ENCODE peak calls at places on chromosomes 13 and 19, in eight cellular contexts. X is SK-N-SH, P is stomach, M is tibial nerve, J is transverse colon, K is ovary, Z is sigmoid colon, R is K562. I is an unnamed sample. For H3K27me3, the result is how much of the 10 kb centered on the place peaks cover.

GRCh38 chr13:29754486-29754806 is 96.0 kb downstream of the UBL3 start:
- DNase-seq in R (no peak), Z (no peak), K (no peak), M (no peak), P (no peak), J (no peak), X (no peak), I (no peak)

GRCh38 chr19:53982056-53982455 is 9.4 kb upstream of the CACNG6 start:
- DNase-seq in M (no peak), X (peak), R (no peak), K (no peak), J (no peak), Z (no peak), P (no peak), I (no peak)

GRCh38 chr19:14127929-14128509 is 8.4 kb downstream of the ASF1B start:
- DNase-seq in M (no peak), K (no peak), J (no peak), Z (no peak), X (no peak), P (no peak), R (no peak), I (no peak)

GRCh38 chr13:51148952-51149573 is 38.0 kb upstream of the C13orf42 start:
- DNase-seq in J (peak), M (no peak), P (no peak), K (no peak), Z (no peak), X (peak), R (no peak), I (no peak)

GRCh38 chr13:21069561-21070004 is 8.2 kb upstream of the LATS2 start:
- DNase-seq in K (no peak), P (no peak), R (no peak), M (no peak), J (no peak), X (no peak), Z (peak), I (no peak)

GRCh38 chr19:5337886-5338595 is 2.6 kb downstream of the PTPRS start:
- DNase-seq in X (no peak), M (no peak), R (no peak), K (no peak), Z (no peak), J (no peak), P (no peak), I (no peak)

GRCh38 chr13:75120071-75120470 is 361.9 kb downstream of the TBC1D4 start:
- DNase-seq in P (no peak), X (no peak), J (no peak), R (no peak), K (no peak), Z (no peak), M (no peak), I (no peak)

GRCh38 chr13:21583496-21583895 is 20.5 kb downstream of the MICU2 start:
- DNase-seq in K (no peak), Z (no peak), P (no peak), X (no peak), M (no peak), J (no peak), R (no peak), I (no peak)

GRCh38 chr13:88764103-88764502 is 1092.9 kb downstream of the SLITRK5 start:
- DNase-seq in K (no peak), J (no peak), P (no peak), X (no peak), M (no peak), Z (no peak), R (no peak), I (no peak)

GRCh38 chr19:1082165-1082927 is 12.8 kb downstream of the POLR2E start:
- DNase-seq in K (peak), P (peak), X (peak), J (peak), Z (no peak), R (peak), M (no peak), I (peak)

GRCh38 chr19:13827656-13828055 is 32.4 kb downstream of the ZSWIM4 start:
- DNase-seq in M (no peak), K (no peak), Z (no peak), P (no peak), X (no peak), J (no peak), R (no peak), I (no peak)

GRCh38 chr13:32824671-32825070 is 191.6 kb upstream of the KL start:
- DNase-seq in X (no peak), R (no peak), P (no peak), Z (peak), J (no peak), K (no peak), M (no peak), I (no peak)

GRCh38 chr13:66264976-66265375 is 965.2 kb downstream of the PCDH9 start:
- DNase-seq in M (no peak), P (no peak), K (no peak), X (no peak), Z (no peak), R (no peak), J (no peak), I (no peak)

GRCh38 chr19:10306327-10306726 is 3.3 kb downstream of the ZGLP1 start:
- DNase-seq in K (no peak), M (no peak), J (no peak), R (no peak), X (no peak), Z (no peak), P (no peak), I (no peak)

GRCh38 chr13:102484329-102484728 is 82.5 kb upstream of the FGF14 start:
- DNase-seq in P (no peak), K (no peak), M (no peak), R (no peak), J (no peak), Z (no peak), X (no peak), I (no peak)

GRCh38 chr19:13231663-13232062 is 81.5 kb downstream of the IER2 start:
- DNase-seq in R (no peak), M (no peak), P (peak), Z (no peak), K (no peak), X (no peak), J (no peak), I (no peak)

GRCh38 chr19:4916292-4917082 is 7.2 kb downstream of the UHRF1 start:
- DNase-seq in J (peak), R (no peak), X (no peak), M (no peak), P (no peak), K (no peak), Z (no peak), I (peak)

GRCh38 chr13:106480511-106480910 is 55.0 kb downstream of the EFNB2 start:
- DNase-seq in K (no peak), X (no peak), Z (no peak), J (no peak), P (no peak), M (no peak), R (no peak), I (no peak)

GRCh38 chr19:54418030-54418929 is 3.0 kb downstream of the TTYH1 start:
- DNase-seq in P (no peak), M (no peak), X (no peak), K (no peak), J (no peak), R (no peak), Z (no peak), I (no peak)

GRCh38 chr13:60759499-60759898 is 362.5 kb downstream of the TDRD3 start:
- DNase-seq in M (no peak), Z (no peak), J (no peak), X (peak), R (no peak), K (no peak), P (peak), I (no peak)

GRCh38 chr19:11784356-11784755 is 14.0 kb upstream of the ZNF491 start:
- DNase-seq in X (no peak), P (no peak), K (no peak), J (no peak), M (no peak), Z (no peak), R (no peak), I (no peak)

GRCh38 chr13:50081106-50081898 is 66.1 kb downstream of the KCNRG start:
- DNase-seq in X (peak), P (peak), R (peak), K (peak), M (no peak), Z (peak), J (peak), I (no peak)

GRCh38 chr13:43405457-43405856 is 381.3 kb downstream of the ENOX1 start:
- DNase-seq in Z (no peak), K (no peak), X (no peak), P (no peak), J (no peak), M (no peak), R (no peak), I (no peak)

GRCh38 chr13:113647351-113648217 is 10.4 kb downstream of the ATP4B start:
- DNase-seq in Z (peak), J (peak), P (peak), M (peak), K (peak), R (no peak), X (peak), I (peak)

GRCh38 chr13:113876341-113877148 is 12.7 kb upstream of the GAS6 start:
- DNase-seq in K (no peak), J (no peak), R (no peak), P (no peak), Z (no peak), M (no peak), X (no peak), I (no peak)

GRCh38 chr19:29644179-29644578 is 21.1 kb upstream of the PLEKHF1 start:
- DNase-seq in R (no peak), P (no peak), M (no peak), X (no peak), K (no peak), J (no peak), Z (no peak), I (peak)

GRCh38 chr19:9757544-9758501 is 10.7 kb downstream of the ZNF846 start:
- DNase-seq in P (no peak), Z (no peak), J (no peak), M (no peak), R (no peak), X (no peak), K (no peak), I (no peak)

DNA sequence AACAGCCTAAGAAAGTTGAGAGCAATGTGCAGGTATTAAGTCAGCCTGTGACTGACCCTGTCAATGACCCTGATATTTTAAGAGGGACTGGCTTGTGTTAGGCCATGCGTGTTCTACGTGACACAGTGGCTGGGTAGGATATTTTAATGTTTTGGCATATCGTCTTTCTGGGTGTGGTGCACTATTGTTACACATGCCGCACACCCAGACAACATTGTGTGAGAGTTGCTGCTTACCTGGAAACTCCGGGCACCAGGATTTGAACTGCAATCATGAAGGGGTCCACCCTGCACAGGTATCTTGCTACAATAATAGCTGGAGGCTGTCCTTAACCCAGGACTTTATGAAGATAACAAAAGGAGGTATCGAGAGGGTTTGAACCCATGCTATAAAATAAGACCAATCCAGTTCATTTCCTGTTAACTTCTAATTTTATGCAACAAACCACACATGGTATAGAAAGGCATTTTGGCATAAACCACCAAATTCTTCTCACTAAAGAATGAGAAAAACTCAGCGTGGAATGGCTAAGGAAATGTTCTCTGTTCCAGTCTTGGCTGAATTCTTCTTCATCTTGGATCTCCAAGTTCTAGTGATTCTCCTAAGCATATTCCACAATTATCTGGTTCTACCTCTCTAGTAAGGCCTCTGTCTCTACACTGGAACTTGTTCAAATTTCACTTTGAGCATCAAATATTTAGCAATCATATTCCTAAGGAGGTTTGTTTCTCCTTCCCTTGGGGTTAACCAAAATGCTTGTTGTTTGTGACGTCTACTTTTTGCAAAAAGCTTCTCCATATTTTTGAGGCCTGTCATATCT is 38.7 kb upstream of the POMP start:
- DNase-seq in R (no peak), P (no peak), K (no peak), M (no peak), X (no peak), Z (no peak), J (no peak), I (no peak)
- TF ChIP-seq EP300 in R (no peak), P (no peak), K (no peak), M (no peak), X (no peak), Z (no peak), J (no peak), I (no peak)

GRCh38 chr19:51398096-51398704 is 7.8 kb upstream of the C19orf84 start:
- DNase-seq in P (no peak), R (peak), X (peak), K (no peak), Z (no peak), M (no peak), J (no peak), I (no peak)

GRCh38 chr19:51389143-51389542 is 1.2 kb downstream of the C19orf84 start:
- DNase-seq in K (no peak), Z (no peak), J (no peak), M (no peak), P (no peak), X (no peak), R (no peak), I (no peak)

GRCh38 chr19:51391073-51391611 is 751 bp upstream of the C19orf84 start:
- DNase-seq in Z (no peak), X (no peak), P (no peak), J (no peak), K (no peak), R (no peak), M (no peak), I (no peak)

GRCh38 chr19:51396175-51396574 is 5.8 kb upstream of the C19orf84 start:
- DNase-seq in K (no peak), Z (no peak), X (no peak), R (no peak), J (no peak), P (no peak), M (no peak), I (no peak)

GRCh38 chr19:51394045-51394836 is 3.9 kb upstream of the C19orf84 start:
- DNase-seq in K (peak), P (peak), M (peak), J (peak), X (peak), Z (peak), R (peak), I (peak)
- H3K27me3 ChIP-seq in K (under half), P (under half), M (under half), J (under half), X (under half), Z (under half), R (under half), I (under half)

GRCh38 chr13:97276862-97277269 is 54.7 kb downstream of the MBNL2 start:
- DNase-seq in J (no peak), K (no peak), M (no peak), R (no peak), P (no peak), Z (no peak), X (no peak), I (no peak)

GRCh38 chr13:97275775-97276501 is 53.8 kb downstream of the MBNL2 start:
- DNase-seq in P (no peak), J (no peak), R (no peak), K (no peak), Z (no peak), M (no peak), X (no peak), I (no peak)

GRCh38 chr13:97275265-97275664 is 53.1 kb downstream of the MBNL2 start:
- DNase-seq in X (no peak), M (no peak), J (no peak), P (no peak), R (no peak), K (no peak), Z (no peak), I (no peak)

GRCh38 chr13:97273341-97273831 is 51.3 kb downstream of the MBNL2 start:
- DNase-seq in K (no peak), X (no peak), Z (no peak), P (no peak), J (no peak), M (no peak), R (no peak), I (no peak)

GRCh38 chr13:97274782-97275252 is 52.7 kb downstream of the MBNL2 start:
- DNase-seq in K (no peak), Z (no peak), J (no peak), P (no peak), M (no peak), X (no peak), R (no peak), I (no peak)
- TF ChIP-seq EP300 in K (no peak), Z (no peak), J (no peak), P (no peak), M (no peak), X (peak), R (no peak), I (no peak)

DNA sequence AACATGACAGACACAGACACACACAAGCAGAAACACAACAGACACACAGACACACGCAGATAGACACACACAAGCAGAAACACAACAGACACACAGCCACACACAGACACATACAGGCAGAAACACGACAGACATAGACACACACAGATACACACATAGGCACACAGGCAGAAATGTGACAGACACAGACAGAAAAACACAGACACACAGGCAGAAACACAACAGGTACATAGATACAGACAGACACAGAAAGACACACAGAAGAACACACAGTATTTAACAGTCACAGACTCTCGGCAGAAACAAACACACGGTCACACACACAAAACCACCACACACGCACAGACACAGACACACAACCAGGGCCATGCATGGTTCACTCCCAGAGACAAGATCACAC is 905 bp downstream of the TBXA2R start:
- DNase-seq in M (no peak), J (no peak), Z (no peak), R (no peak), K (no peak), X (no peak), P (no peak), I (no peak)
- H3K27me3 ChIP-seq in M (under half), J (under half), Z (under half), R (under half), K (under half), X (under half), P (under half), I (under half)

GRCh38 chr19:7550169-7550770 is 14.8 kb downstream of the PNPLA6 start:
- DNase-seq in R (no peak), P (no peak), Z (no peak), J (no peak), X (peak), K (peak), M (no peak), I (no peak)
- TF ChIP-seq EP300 in R (no peak), P (no peak), Z (no peak), J (no peak), X (no peak), K (no peak), M (no peak), I (no peak)

DNA sequence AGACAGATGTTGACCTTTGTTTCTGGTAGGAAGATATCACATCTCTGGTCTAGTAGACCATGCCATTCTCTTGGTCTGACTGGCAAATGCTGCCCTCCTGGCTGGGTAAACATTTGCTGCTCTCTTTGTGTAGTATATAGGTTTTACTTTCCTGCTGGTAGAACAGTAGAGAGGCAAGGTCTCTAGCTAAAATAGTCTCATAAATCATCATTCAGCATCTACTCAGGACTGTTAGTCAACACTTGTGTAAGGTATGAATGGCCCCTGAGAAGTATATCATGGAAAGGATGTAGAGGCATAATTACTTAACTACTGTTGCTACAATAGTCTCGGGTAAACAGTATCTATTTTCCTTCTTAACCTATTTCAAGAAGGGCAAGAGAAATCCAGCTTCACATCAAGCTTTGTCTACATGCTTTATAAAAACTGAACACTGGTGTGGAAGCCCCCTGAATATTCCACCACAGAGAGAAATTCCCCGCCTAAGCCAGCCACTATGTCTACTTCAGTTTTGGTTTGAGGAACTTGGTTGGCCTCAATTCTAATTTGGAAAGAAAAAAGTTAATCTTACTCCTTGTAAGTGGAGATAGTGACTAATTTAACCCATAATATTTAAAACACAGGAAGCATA is 18.4 kb upstream of the MYCBP2 start:
- DNase-seq in X (no peak), R (no peak), M (no peak), Z (no peak), P (no peak), J (no peak), K (no peak), I (no peak)
- H3K27me3 ChIP-seq in X (under half), R (under half), M (under half), Z (under half), P (under half), J (under half), K (under half), I (under half)

GRCh38 chr19:51821921-51822716 is 27.2 kb downstream of the FPR3 start:
- DNase-seq in R (no peak), J (no peak), P (no peak), M (no peak), X (no peak), Z (no peak), K (no peak), I (no peak)
- TF ChIP-seq EP300 in R (no peak), J (no peak), P (no peak), M (no peak), X (no peak), Z (no peak), K (no peak), I (no peak)

GRCh38 chr13:111977184-111977516 is 89.8 kb upstream of the SOX1 start:
- DNase-seq in J (no peak), P (no peak), Z (no peak), R (no peak), M (no peak), X (no peak), K (no peak), I (no peak)
- H3K27me3 ChIP-seq in J (under half), P (under half), Z (under half), R (under half), M (under half), X (under half), K (under half), I (under half)

GRCh38 chr19:33781996-33782395 is 14.7 kb upstream of the KCTD15 start:
- DNase-seq in M (no peak), R (no peak), X (no peak), Z (no peak), J (no peak), K (no peak), P (no peak), I (no peak)
- TF ChIP-seq EP300 in M (no peak), R (no peak), X (no peak), Z (no peak), J (no peak), K (no peak), P (no peak), I (no peak)

DNA sequence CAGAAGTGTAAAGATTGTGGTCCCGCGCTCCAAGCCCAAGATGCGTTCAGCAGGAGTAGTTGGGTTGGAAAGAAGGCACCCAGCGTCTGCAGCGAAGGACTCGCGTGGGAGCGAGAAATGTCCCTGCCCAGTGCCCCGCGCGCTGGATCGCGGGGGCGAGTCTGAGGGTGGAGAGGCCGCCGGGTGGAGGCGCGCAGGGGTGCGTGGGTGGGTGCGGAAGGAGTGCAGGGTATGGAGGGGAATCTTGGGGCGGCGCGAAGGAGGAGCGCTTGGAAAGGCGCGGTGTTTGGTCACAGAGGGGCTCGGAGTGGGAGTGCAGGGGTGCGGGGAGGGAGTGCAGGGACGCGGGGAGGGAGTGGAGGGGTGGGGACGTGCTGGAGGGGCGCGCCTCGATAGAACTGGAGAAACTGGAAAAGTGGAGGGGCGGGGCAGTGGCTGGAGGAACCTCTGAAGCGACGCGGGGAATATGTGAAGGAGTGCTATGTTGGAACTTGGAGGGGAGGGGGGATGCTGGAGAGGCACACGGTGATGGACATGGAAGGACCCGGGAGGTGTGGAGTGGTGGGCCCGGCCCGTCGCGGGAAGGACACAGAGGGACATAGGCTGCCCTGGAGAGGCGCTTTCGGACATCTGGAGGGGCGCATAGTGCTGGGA is 21.1 kb upstream of the SGCG start:
- DNase-seq in Z (no peak), X (peak), M (no peak), R (no peak), K (no peak), J (no peak), P (no peak), I (no peak)
- H3K27me3 ChIP-seq in Z (under half), X (under half), M (under half), R (under half), K (under half), J (under half), P (under half), I (under half)